ENCODE peak calls at places on chromosomes 12 and 14, in ten cellular contexts. K is cardiac muscle cell, Q is thyroid gland, C is colonic mucosa, R is body of pancreas, S is GM23338, X is lung, A is astrocyte, I is pancreas, J is OCI-LY7. Y is an unnamed sample.
A peak's percentile ranks its signal among the peaks of the same experiment; 100 is the strongest.

GRCh38 chr12:124496584-124496983 is 70.8 kb downstream of the NCOR2 start:
- DNase-seq in K (no peak), Q (no peak), C (no peak), R (no peak), S (no peak), X (no peak), A (no peak), I (no peak), J (peak; percentile 53), Y (no peak)

GRCh38 chr14:75985618-75986438 is at the start of gene IFT43:
- DNase-seq in K (peak; percentile 88), Q (peak; percentile 94), C (peak; percentile 96), R (peak; percentile 92), S (peak; percentile 90), X (peak; percentile 94), A (peak; percentile 59), I (peak; percentile 93), J (peak; percentile 76), Y (peak; percentile 92)

GRCh38 chr14:77031680-77032482 is 3.4 kb upstream of the IRF2BPL start:
- DNase-seq in K (no peak), Q (peak; percentile 39), C (no peak), R (peak; percentile 39), S (no peak), X (no peak), A (peak; percentile 76), I (no peak), J (no peak), Y (no peak)

GRCh38 chr12:67472551-67472950 is 176.0 kb upstream of the DYRK2 start:
- DNase-seq in K (no peak), Q (no peak), C (no peak), R (no peak), S (no peak), X (no peak), A (no peak), I (no peak), J (no peak), Y (no peak)

GRCh38 chr12:2902287-2902880 is 11.7 kb downstream of the TULP3 start:
- DNase-seq in K (peak; percentile 58), Q (peak; percentile 61), C (no peak), R (peak; percentile 22), S (no peak), X (peak; percentile 50), A (peak; percentile 29), I (no peak), J (no peak), Y (no peak)

GRCh38 chr14:77868552-77869300 is 68.8 kb downstream of the ADCK1 start:
- DNase-seq in K (no peak), Q (no peak), C (no peak), R (no peak), S (no peak), X (no peak), A (no peak), I (no peak), J (no peak), Y (no peak)

GRCh38 chr12:66296171-66296683 is 6.1 kb upstream of the HELB start:
- DNase-seq in K (no peak), Q (no peak), C (no peak), R (no peak), S (no peak), X (no peak), A (no peak), I (no peak), J (no peak), Y (no peak)

GRCh38 chr12:49200882-49201594 is 12.2 kb upstream of the TUBA1A start:
- DNase-seq in K (peak; percentile 39), Q (no peak), C (no peak), R (no peak), S (peak; percentile 72), X (no peak), A (peak; percentile 85), I (no peak), J (peak; percentile 64), Y (no peak)

GRCh38 chr12:19572920-19573558 is 133.7 kb downstream of the AEBP2 start:
- DNase-seq in K (peak; percentile 47), Q (peak; percentile 46), C (peak; percentile 34), R (peak; percentile 19), S (peak; percentile 93), X (no peak), A (peak; percentile 47), I (no peak), J (peak; percentile 61), Y (no peak)

GRCh38 chr12:25781223-25781622 is 177.3 kb upstream of the RASSF8 start:
- DNase-seq in K (no peak), Q (no peak), C (no peak), R (no peak), S (no peak), X (no peak), A (no peak), I (no peak), J (no peak), Y (no peak)

GRCh38 chr14:29521526-29522137 is 406.0 kb downstream of the PRKD1 start:
- DNase-seq in K (peak; percentile 20), Q (no peak), C (no peak), R (no peak), S (peak; percentile 76), X (no peak), A (no peak), I (no peak), J (peak; percentile 3), Y (no peak)

GRCh38 chr12:81866081-81866480 is 106.9 kb upstream of the PPFIA2 start:
- DNase-seq in K (no peak), Q (no peak), C (no peak), R (no peak), S (no peak), X (no peak), A (no peak), I (no peak), J (no peak), Y (no peak)

DNA sequence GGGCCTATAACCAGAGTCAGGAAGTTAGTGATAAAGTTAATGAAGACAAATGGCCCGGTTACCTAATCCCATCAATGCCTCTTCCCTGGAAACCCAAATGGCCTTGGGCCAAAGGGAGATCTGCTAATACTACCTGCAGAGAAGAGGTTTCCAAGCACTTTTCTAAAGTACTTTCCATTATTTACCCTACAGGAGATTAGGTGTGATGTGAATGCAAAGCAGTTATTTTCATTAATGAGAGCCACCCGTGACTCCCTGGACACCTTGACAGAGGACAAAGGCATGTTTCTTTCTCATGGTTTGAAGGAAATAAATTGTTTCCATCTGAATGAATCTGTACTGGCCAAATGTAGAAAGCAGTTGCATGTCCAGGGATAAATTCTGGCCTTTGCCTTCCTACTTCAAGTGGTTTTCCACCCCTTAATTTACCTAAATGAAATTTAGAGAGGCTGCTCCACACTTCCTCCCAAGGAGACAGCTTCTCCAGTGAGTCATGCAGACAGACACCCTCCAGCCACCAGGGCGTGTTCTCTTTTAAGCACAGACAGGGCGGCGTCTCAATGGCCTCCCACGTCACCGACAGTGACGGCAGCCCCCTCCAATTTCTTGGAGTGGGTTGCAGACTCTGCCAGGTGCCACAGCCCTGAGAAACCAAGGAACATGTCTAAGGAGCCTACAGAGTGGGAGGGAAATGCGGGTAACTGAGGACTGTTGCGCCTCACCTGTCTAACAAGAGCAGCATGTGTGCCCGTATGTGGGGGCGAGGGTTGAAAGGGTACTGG is 43.9 kb upstream of the GNPNAT1 start:
- DNase-seq in K (no peak), Q (no peak), C (no peak), R (peak; percentile 30), S (peak; percentile 47), X (peak; percentile 30), A (peak; percentile 79), I (no peak), J (no peak), Y (no peak)
- TF ChIP-seq CTCF in K (no peak), Q (no peak), C (no peak), R (no peak), S (no peak), X (no peak), A (no peak), I (no peak), J (no peak), Y (no peak)

DNA sequence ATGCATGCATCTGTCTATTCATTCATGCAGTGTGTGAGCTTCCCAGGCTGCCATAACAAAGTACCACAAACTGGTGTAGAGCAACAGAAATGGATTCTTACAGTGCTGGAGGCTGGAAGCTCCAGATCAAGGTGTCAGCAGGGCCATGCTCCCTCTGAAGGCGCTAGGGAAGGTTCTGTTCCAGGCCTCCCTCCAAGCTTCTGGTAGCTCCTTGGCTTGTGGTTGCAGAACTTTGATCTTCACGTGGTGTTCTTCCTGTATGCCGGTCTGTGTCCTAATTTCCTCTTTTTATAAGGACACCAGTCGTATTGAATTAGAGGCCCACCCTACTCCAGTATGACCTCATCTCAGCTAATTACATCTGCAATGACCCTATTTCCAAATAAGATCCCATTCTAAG is 3.1 kb downstream of the OTUB2 start:
- DNase-seq in K (no peak), Q (no peak), C (no peak), R (no peak), S (no peak), X (no peak), A (no peak), I (no peak), J (no peak), Y (no peak)
- H3K4me3 ChIP-seq in K (no peak overlapping the region), Q (no peak overlapping the region), C (no peak overlapping the region), R (no peak overlapping the region), S (no peak overlapping the region), X (no peak overlapping the region), A (no peak overlapping the region), I (no peak overlapping the region), J (no peak overlapping the region), Y (no peak overlapping the region)

GRCh38 chr12:121773011-121773777 is 20.3 kb downstream of the RHOF start:
- DNase-seq in K (peak; percentile 81), Q (peak; percentile 86), C (peak; percentile 76), R (peak; percentile 76), S (peak; percentile 88), X (peak; percentile 80), A (peak; percentile 36), I (peak; percentile 63), J (peak; percentile 89), Y (no peak)
- H3K36me3 ChIP-seq in K (no peaks in the 10 kb centered on the region), Q (no peaks in the 10 kb centered on the region), C (no peaks in the 10 kb centered on the region), R (no peaks in the 10 kb centered on the region), S (no peaks in the 10 kb centered on the region), X (no peaks in the 10 kb centered on the region), A (no peaks in the 10 kb centered on the region), I (no peaks in the 10 kb centered on the region), J (peaks cover 5% of the 10 kb centered on the region), Y (no peaks in the 10 kb centered on the region)

DNA sequence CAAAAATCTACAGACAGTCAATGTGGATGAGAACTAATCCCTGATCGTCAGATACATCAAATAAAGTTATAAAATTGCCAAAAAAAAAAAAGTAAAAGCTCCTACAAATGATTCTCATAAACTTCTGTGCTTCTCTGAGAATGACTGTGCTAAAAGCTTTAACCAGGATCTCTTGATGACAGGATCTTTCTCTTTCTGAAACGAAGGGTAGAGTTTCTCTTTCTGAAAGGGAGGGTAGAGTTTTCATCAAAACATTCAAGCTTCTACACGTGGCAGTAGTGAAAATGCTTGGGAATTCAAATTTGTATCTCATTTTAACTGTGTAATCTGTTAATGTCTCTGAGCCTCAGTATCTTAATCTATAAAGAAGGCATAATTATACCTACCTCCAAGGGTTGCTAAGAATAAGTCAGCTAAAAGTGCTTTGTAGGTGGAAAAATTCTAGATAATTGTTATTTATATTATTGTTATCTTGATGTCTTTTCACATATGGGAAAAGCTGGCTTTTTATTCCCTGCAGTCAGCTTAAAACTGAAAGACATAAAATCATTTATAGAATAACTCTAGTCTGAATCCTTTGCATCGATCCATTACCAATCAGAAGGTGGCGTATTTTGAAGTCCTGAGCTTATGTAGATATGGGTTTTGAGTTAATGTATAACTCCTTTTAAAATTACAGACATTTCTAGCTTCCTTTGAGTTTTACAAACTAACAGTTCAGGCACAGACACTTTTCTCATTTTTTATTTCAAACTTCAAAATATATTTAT is 157.4 kb downstream of the DACT1 start:
- DNase-seq in K (no peak), Q (no peak), C (no peak), R (no peak), S (no peak), X (no peak), A (no peak), I (no peak), J (no peak), Y (no peak)
- TF ChIP-seq CTCF in K (no peak), Q (no peak), C (no peak), R (no peak), S (no peak), X (no peak), A (no peak), I (no peak), J (no peak), Y (no peak)

GRCh38 chr12:57489157-57489641 is 1.3 kb downstream of the MARS1 start:
- DNase-seq in K (no peak), Q (no peak), C (no peak), R (no peak), S (no peak), X (no peak), A (peak; percentile 15), I (no peak), J (no peak), Y (no peak)
- H3K4me3 ChIP-seq in K (peak overlapping the region; percentile 98), Q (no peak overlapping the region), C (peak overlapping the region; percentile 94), R (peak overlapping the region; percentile 96), S (peak overlapping the region; percentile 100), X (no peak overlapping the region), A (peak overlapping the region; percentile 87), I (no peak overlapping the region), J (peak overlapping the region; percentile 98), Y (peak overlapping the region; percentile 72)

Y was measured in thoracic aorta.